ENCODE peak calls at places on chromosome 16, in seven cellular contexts. One of them, this sample, is unnamed.
A peak's percentile ranks its signal among the peaks of the same experiment; 100 is the strongest.

GRCh38 chr16:73304008-73304814 is 256.3 kb upstream of the ZFHX3 start:
- DNase-seq in aorta: no peak
- DNase-seq in BJ: no peak
- DNase-seq in heart left ventricle: no peak
- DNase-seq in A549: no peak
- DNase-seq in left lung: no peak
- DNase-seq in DND-41: no peak
- DNase-seq in this sample: no peak

GRCh38 chr16:49866533-49867155 is 10.7 kb upstream of the ZNF423 start:
- DNase-seq in aorta: no peak
- DNase-seq in BJ: no peak
- DNase-seq in heart left ventricle: no peak
- DNase-seq in A549: no peak
- DNase-seq in left lung: no peak
- DNase-seq in DND-41: no peak
- DNase-seq in this sample: no peak

GRCh38 chr16:65722429-65722828 is 600.6 kb upstream of the CDH11 start:
- DNase-seq in aorta: no peak
- DNase-seq in BJ: no peak
- DNase-seq in heart left ventricle: no peak
- DNase-seq in A549: no peak
- DNase-seq in left lung: no peak
- DNase-seq in DND-41: no peak
- DNase-seq in this sample: no peak

GRCh38 chr16:4663756-4664465 is 29.5 kb upstream of the NUDT16L1 start:
- DNase-seq in aorta: peak; percentile 90
- DNase-seq in BJ: no peak
- DNase-seq in heart left ventricle: no peak
- DNase-seq in A549: no peak
- DNase-seq in left lung: no peak
- DNase-seq in DND-41: no peak
- DNase-seq in this sample: no peak

GRCh38 chr16:12964466-12964865 is 63.1 kb downstream of the SHISA9 start:
- DNase-seq in aorta: no peak
- DNase-seq in BJ: no peak
- DNase-seq in heart left ventricle: no peak
- DNase-seq in A549: no peak
- DNase-seq in left lung: no peak
- DNase-seq in DND-41: no peak
- DNase-seq in this sample: no peak

GRCh38 chr16:68328151-68328859 is 17.5 kb downstream of the PRMT7 start:
- DNase-seq in aorta: peak; percentile 79
- DNase-seq in BJ: peak; percentile 19
- DNase-seq in heart left ventricle: peak; percentile 84
- DNase-seq in A549: peak; percentile 90
- DNase-seq in left lung: peak; percentile 87
- DNase-seq in DND-41: peak; percentile 82
- DNase-seq in this sample: peak; percentile 63

GRCh38 chr16:78154729-78155461 is 55.4 kb downstream of the WWOX start:
- DNase-seq in aorta: no peak
- DNase-seq in BJ: no peak
- DNase-seq in heart left ventricle: no peak
- DNase-seq in A549: no peak
- DNase-seq in left lung: no peak
- DNase-seq in DND-41: no peak
- DNase-seq in this sample: no peak

GRCh38 chr16:81127051-81127450 is 30.9 kb upstream of the GCSH start:
- DNase-seq in aorta: no peak
- DNase-seq in BJ: peak; percentile 73
- DNase-seq in heart left ventricle: no peak
- DNase-seq in A549: no peak
- DNase-seq in left lung: no peak
- DNase-seq in DND-41: no peak
- DNase-seq in this sample: no peak

GRCh38 chr16:49473773-49474172 is 100.2 kb downstream of the C16orf78 start:
- DNase-seq in aorta: peak; percentile 16
- DNase-seq in BJ: no peak
- DNase-seq in heart left ventricle: no peak
- DNase-seq in A549: no peak
- DNase-seq in left lung: no peak
- DNase-seq in DND-41: no peak
- DNase-seq in this sample: no peak

GRCh38 chr16:71648921-71649320 is 22.9 kb downstream of the MARVELD3 start:
- DNase-seq in aorta: no peak
- DNase-seq in BJ: no peak
- DNase-seq in heart left ventricle: no peak
- DNase-seq in A549: peak; percentile 35
- DNase-seq in left lung: no peak
- DNase-seq in DND-41: no peak
- DNase-seq in this sample: no peak

GRCh38 chr16:11025120-11025531 is 80.8 kb downstream of the CLEC16A start:
- DNase-seq in aorta: no peak
- DNase-seq in BJ: no peak
- DNase-seq in heart left ventricle: no peak
- DNase-seq in A549: no peak
- DNase-seq in left lung: no peak
- DNase-seq in DND-41: no peak
- DNase-seq in this sample: no peak

GRCh38 chr16:20768121-20768520 is 4.3 kb downstream of the ACSM3 start:
- DNase-seq in aorta: no peak
- DNase-seq in BJ: no peak
- DNase-seq in heart left ventricle: no peak
- DNase-seq in A549: no peak
- DNase-seq in left lung: no peak
- DNase-seq in DND-41: no peak
- DNase-seq in this sample: no peak

GRCh38 chr16:10514369-10515055 is 65.9 kb downstream of the EMP2 start:
- DNase-seq in aorta: no peak
- DNase-seq in BJ: peak; percentile 27
- DNase-seq in heart left ventricle: no peak
- DNase-seq in A549: peak; percentile 40
- DNase-seq in left lung: no peak
- DNase-seq in DND-41: peak; percentile 50
- DNase-seq in this sample: no peak

GRCh38 chr16:49474741-49475140 is 101.1 kb downstream of the C16orf78 start:
- DNase-seq in aorta: peak; percentile 31
- DNase-seq in BJ: no peak
- DNase-seq in heart left ventricle: no peak
- DNase-seq in A549: no peak
- DNase-seq in left lung: peak; percentile 56
- DNase-seq in DND-41: no peak
- DNase-seq in this sample: no peak

GRCh38 chr16:7209598-7209997 is 123.0 kb upstream of the RBFOX1 start:
- DNase-seq in aorta: no peak
- DNase-seq in BJ: no peak
- DNase-seq in heart left ventricle: no peak
- DNase-seq in A549: no peak
- DNase-seq in left lung: no peak
- DNase-seq in DND-41: no peak
- DNase-seq in this sample: no peak

GRCh38 chr16:27113341-27113841 is 46.7 kb downstream of the C16orf82 start:
- DNase-seq in aorta: no peak
- DNase-seq in BJ: no peak
- DNase-seq in heart left ventricle: no peak
- DNase-seq in A549: no peak
- DNase-seq in left lung: no peak
- DNase-seq in DND-41: no peak
- DNase-seq in this sample: no peak

GRCh38 chr16:891353-891740 is 79.4 kb downstream of the LMF1 start:
- DNase-seq in aorta: no peak
- DNase-seq in BJ: no peak
- DNase-seq in heart left ventricle: no peak
- DNase-seq in A549: no peak
- DNase-seq in left lung: peak; percentile 43
- DNase-seq in DND-41: no peak
- DNase-seq in this sample: no peak

GRCh38 chr16:892006-892405 is 78.8 kb downstream of the LMF1 start:
- DNase-seq in aorta: no peak
- DNase-seq in BJ: no peak
- DNase-seq in heart left ventricle: peak; percentile 55
- DNase-seq in A549: no peak
- DNase-seq in left lung: peak; percentile 67
- DNase-seq in DND-41: no peak
- DNase-seq in this sample: no peak

GRCh38 chr16:894136-894535 is 76.6 kb downstream of the LMF1 start:
- DNase-seq in aorta: no peak
- DNase-seq in BJ: no peak
- DNase-seq in heart left ventricle: peak; percentile 64
- DNase-seq in A549: no peak
- DNase-seq in left lung: peak; percentile 83
- DNase-seq in DND-41: no peak
- DNase-seq in this sample: no peak

GRCh38 chr16:893360-893759 is 77.4 kb downstream of the LMF1 start:
- DNase-seq in aorta: no peak
- DNase-seq in BJ: no peak
- DNase-seq in heart left ventricle: peak; percentile 51
- DNase-seq in A549: no peak
- DNase-seq in left lung: peak; percentile 59
- DNase-seq in DND-41: no peak
- DNase-seq in this sample: no peak

DNA sequence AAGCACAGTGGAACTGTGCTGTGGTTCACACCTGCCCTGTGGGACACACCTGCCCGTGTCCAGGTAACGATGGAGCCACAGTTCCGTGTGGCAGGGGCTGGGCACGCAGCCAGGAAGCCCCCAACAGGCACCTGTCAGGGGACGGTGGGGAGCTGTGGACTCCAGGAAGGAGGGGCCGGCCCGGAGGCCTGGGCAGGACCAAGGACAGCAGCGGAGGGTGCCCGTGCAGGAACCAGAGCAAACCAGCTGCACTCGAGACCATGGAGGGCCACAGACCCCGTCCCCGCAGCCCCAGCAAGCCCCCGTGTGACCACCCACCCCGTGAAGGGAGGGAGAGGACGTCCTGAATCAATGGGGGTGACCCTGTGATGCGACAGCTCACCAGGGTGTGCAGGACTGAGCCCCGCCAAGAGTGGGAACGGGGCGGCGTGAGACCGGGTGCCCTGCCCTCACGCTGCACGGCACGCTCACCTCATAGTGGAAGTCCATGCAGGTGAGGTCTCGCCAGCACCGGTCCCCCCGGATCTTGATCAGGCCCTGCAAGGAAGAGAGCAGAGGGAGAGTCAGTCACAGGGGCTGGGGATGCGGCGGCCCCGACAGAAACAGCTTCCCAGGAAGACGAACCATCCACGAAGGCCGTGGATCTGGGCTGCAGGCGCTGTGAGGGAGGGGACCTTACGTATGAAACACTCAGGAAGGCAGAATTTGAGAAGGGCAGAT is 78.1 kb downstream of the LMF1 start:
- DNase-seq in aorta: no peak
- DNase-seq in BJ: no peak
- DNase-seq in heart left ventricle: peak; percentile 56
- DNase-seq in A549: no peak
- DNase-seq in left lung: peak; percentile 71
- DNase-seq in DND-41: peak; percentile 16
- DNase-seq in this sample: no peak
- H3K4me3 ChIP-seq in aorta: no peak overlapping the region
- H3K4me3 ChIP-seq in BJ: no peak overlapping the region
- H3K4me3 ChIP-seq in heart left ventricle: no peak overlapping the region
- H3K4me3 ChIP-seq in A549: no peak overlapping the region
- H3K4me3 ChIP-seq in left lung: no peak overlapping the region
- H3K4me3 ChIP-seq in DND-41: no peak overlapping the region
- H3K4me3 ChIP-seq in this sample: no peak overlapping the region

GRCh38 chr16:47884131-47884725 is 271.6 kb downstream of the ABCC12 start:
- DNase-seq in aorta: no peak
- DNase-seq in BJ: no peak
- DNase-seq in heart left ventricle: no peak
- DNase-seq in A549: no peak
- DNase-seq in left lung: no peak
- DNase-seq in DND-41: no peak
- DNase-seq in this sample: no peak
- H3K4me3 ChIP-seq in aorta: no peak overlapping the region
- H3K4me3 ChIP-seq in BJ: no peak overlapping the region
- H3K4me3 ChIP-seq in heart left ventricle: no peak overlapping the region
- H3K4me3 ChIP-seq in A549: no peak overlapping the region
- H3K4me3 ChIP-seq in left lung: no peak overlapping the region
- H3K4me3 ChIP-seq in DND-41: no peak overlapping the region
- H3K4me3 ChIP-seq in this sample: no peak overlapping the region

GRCh38 chr16:9095171-9095570 is 3.7 kb downstream of the HAPSTR1 start:
- DNase-seq in aorta: no peak
- DNase-seq in BJ: no peak
- DNase-seq in heart left ventricle: no peak
- DNase-seq in A549: no peak
- DNase-seq in left lung: no peak
- DNase-seq in DND-41: no peak
- DNase-seq in this sample: no peak
- H3K4me3 ChIP-seq in aorta: no peak overlapping the region
- H3K4me3 ChIP-seq in BJ: no peak overlapping the region
- H3K4me3 ChIP-seq in heart left ventricle: peak overlapping the region; percentile 93
- H3K4me3 ChIP-seq in A549: peak overlapping the region; percentile 89
- H3K4me3 ChIP-seq in left lung: no peak overlapping the region
- H3K4me3 ChIP-seq in DND-41: no peak overlapping the region
- H3K4me3 ChIP-seq in this sample: peak overlapping the region; percentile 94

GRCh38 chr16:15827709-15828343 is 29.0 kb downstream of the MYH11 start:
- DNase-seq in aorta: no peak
- DNase-seq in BJ: no peak
- DNase-seq in heart left ventricle: no peak
- DNase-seq in A549: no peak
- DNase-seq in left lung: no peak
- DNase-seq in DND-41: no peak
- DNase-seq in this sample: no peak

GRCh38 chr16:15827299-15827698 is 29.5 kb downstream of the MYH11 start:
- DNase-seq in aorta: no peak
- DNase-seq in BJ: no peak
- DNase-seq in heart left ventricle: no peak
- DNase-seq in A549: no peak
- DNase-seq in left lung: no peak
- DNase-seq in DND-41: no peak
- DNase-seq in this sample: no peak

GRCh38 chr16:15822957-15823356 is 33.9 kb downstream of the MYH11 start:
- DNase-seq in aorta: peak; percentile 89
- DNase-seq in BJ: no peak
- DNase-seq in heart left ventricle: no peak
- DNase-seq in A549: no peak
- DNase-seq in left lung: no peak
- DNase-seq in DND-41: no peak
- DNase-seq in this sample: no peak

GRCh38 chr16:15829460-15829859 is 27.4 kb downstream of the MYH11 start:
- DNase-seq in aorta: peak; percentile 89
- DNase-seq in BJ: no peak
- DNase-seq in heart left ventricle: peak; percentile 65
- DNase-seq in A549: no peak
- DNase-seq in left lung: no peak
- DNase-seq in DND-41: no peak
- DNase-seq in this sample: no peak

DNA sequence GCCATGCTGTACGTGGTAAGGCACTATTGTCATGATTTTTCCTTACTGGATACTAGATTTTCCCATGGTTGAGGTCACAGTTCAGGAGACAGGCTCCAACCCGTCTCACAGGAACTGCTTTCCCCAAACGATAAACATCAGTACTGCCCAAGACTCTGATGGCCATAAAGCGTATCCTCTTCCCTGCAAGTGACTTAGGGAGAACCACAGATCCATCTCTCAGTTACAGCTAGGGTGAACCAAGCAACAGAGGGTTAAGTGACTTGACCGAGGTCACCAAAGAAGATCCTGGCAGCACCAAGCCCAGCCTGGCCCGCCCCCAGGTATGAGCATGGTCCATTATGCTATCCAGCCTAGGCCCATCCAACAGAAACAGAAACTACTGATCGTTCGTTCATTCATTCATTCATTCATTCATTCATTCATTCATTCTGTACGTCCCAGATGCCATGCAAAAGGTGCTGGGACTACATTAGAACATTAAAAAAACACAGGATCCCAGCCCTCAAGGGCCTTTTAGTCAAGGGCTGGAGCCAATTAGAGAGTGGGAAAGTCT is 31.0 kb downstream of the MYH11 start:
- DNase-seq in aorta: no peak
- DNase-seq in BJ: no peak
- DNase-seq in heart left ventricle: no peak
- DNase-seq in A549: no peak
- DNase-seq in left lung: no peak
- DNase-seq in DND-41: no peak
- DNase-seq in this sample: no peak
- H3K4me3 ChIP-seq in aorta: no peak overlapping the region
- H3K4me3 ChIP-seq in BJ: no peak overlapping the region
- H3K4me3 ChIP-seq in heart left ventricle: no peak overlapping the region
- H3K4me3 ChIP-seq in A549: no peak overlapping the region
- H3K4me3 ChIP-seq in left lung: no peak overlapping the region
- H3K4me3 ChIP-seq in DND-41: no peak overlapping the region
- H3K4me3 ChIP-seq in this sample: no peak overlapping the region